ENCODE peak calls at places on chromosomes 16 and 17, in five cellular contexts. V is Peyer's patch, Z is uterus, O is IMR-90, S is NB4. K is an unnamed sample.

GRCh38 chr17:41026668-41027471 is at the start of gene KRTAP1-5:
- DNase-seq in V (no peak), Z (no peak), O (peak), S (no peak), K (no peak)

GRCh38 chr16:3954411-3954921 is 74.0 kb upstream of the CREBBP start:
- DNase-seq in V (no peak), Z (no peak), O (peak), S (peak), K (no peak)

GRCh38 chr17:41796066-41796895 is 9.8 kb upstream of the JUP start:
- DNase-seq in V (no peak), Z (no peak), O (no peak), S (peak), K (no peak)

GRCh38 chr16:66899945-66900688 is 18.6 kb downstream of the CDH16 start:
- DNase-seq in V (peak), Z (peak), O (peak), S (peak), K (peak)

GRCh38 chr16:48194828-48195566 is 39.2 kb upstream of the ABCC12 start:
- DNase-seq in V (no peak), Z (no peak), O (peak), S (no peak), K (no peak)

GRCh38 chr17:19753661-19754463 is 5.8 kb upstream of the ALDH3A1 start:
- DNase-seq in V (no peak), Z (no peak), O (no peak), S (no peak), K (peak)

GRCh38 chr16:78230832-78231231 is 131.4 kb downstream of the WWOX start:
- DNase-seq in V (no peak), Z (no peak), O (peak), S (no peak), K (no peak)

GRCh38 chr17:36931697-36932382 is 5.4 kb upstream of the LHX1 start:
- DNase-seq in V (no peak), Z (no peak), O (no peak), S (no peak), K (no peak)

GRCh38 chr17:44204453-44204882 is 4.8 kb upstream of the ATXN7L3 start:
- DNase-seq in V (no peak), Z (no peak), O (peak), S (peak), K (no peak)

DNA sequence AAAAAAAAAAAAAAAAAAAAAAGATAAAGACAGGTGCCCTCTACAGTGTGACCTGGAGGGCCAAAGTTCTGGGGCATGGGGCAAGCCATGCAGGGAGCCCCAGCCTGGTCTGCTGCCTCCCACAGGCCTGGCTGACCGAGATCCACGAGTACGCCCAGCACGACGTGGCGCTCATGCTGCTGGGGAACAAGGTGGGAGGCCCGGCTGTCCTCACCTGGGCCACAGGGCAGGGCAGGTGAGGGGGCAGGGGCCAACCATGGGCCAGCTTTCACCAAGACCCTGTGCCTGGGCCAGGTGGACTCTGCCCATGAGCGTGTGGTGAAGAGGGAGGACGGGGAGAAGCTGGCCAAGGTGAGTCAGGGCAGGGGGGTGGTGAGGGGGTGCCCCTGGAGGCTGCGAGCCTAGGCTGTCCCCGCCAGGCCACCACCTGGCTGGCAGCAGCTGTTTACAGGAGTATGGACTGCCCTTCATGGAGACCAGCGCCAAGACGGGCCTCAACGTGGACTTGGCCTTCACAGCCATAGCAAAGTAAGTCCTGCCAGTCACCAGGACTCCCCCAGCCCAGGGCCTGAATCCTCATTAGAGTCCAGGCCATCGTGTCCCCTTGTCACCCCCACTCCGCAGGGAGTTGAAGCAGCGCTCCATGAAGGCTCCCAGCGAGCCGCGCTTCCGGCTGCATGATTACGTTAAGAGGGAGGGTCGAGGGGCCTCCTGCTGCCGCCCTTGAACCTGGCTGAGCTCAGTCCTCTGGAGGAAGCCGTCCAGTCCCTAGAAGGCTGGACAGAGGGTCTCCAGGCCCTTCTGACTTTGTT is 2.7 kb upstream of the TRAF7 start:
- DNase-seq in V (no peak), Z (no peak), O (no peak), S (peak), K (no peak)
- TF ChIP-seq POLR2A in V (no peak), Z (no peak), O (peak), S (no peak), K (peak)

GRCh38 chr17:47946929-47947397 is 5.6 kb downstream of the PNPO start:
- DNase-seq in V (peak), Z (peak), O (peak), S (peak), K (peak)
- TF ChIP-seq POLR2A in V (peak), Z (no peak), O (no peak), S (no peak), K (no peak)

GRCh38 chr17:6078370-6078950 is 8.3 kb downstream of the WSCD1 start:
- DNase-seq in V (no peak), Z (no peak), O (no peak), S (no peak), K (no peak)
- TF ChIP-seq POLR2A in V (no peak), Z (no peak), O (no peak), S (no peak), K (no peak)

DNA sequence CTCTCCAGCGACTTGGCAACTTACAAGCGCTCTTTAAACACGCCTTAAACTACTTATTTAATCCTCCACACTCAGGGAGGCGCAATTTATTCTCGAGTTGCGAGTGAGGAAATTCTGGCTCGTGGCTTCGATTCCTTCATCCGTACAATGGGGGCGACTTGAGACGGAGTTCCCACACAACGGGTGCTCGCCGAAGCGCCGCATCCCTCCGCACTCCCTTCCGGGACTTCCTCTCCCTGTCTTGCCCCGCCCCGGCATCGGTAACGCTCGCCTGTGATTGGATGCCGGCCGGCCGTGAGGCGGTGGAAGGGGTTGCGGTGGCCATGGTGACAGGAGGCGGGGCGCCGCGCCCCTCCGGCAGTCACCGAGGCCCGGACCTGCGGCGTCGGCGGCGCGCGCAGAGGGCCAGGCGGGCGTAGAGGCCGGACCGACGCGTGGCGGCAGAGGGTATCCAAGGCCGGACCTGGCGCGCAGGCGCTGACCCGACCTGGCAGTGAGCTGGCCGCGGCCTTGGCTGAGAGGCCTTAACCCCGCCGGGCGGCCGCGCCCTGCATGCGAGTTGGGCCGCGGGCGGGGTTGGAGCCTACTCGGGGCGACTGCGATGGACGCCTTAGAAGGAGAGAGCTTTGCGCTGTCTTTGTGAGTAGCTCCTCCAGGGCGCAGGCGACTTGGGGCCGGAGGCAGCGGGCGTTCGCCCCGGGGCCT is at the start of gene ARL2BP:
- DNase-seq in V (peak), Z (peak), O (peak), S (peak), K (peak)
- TF ChIP-seq POLR2A in V (peak), Z (peak), O (peak), S (peak), K (peak)

GRCh38 chr17:81346090-81346907 is 49.0 kb upstream of the BAHCC1 start:
- DNase-seq in V (peak), Z (peak), O (peak), S (peak), K (peak)
- TF ChIP-seq POLR2A in V (peak), Z (peak), O (peak), S (peak), K (peak)

DNA sequence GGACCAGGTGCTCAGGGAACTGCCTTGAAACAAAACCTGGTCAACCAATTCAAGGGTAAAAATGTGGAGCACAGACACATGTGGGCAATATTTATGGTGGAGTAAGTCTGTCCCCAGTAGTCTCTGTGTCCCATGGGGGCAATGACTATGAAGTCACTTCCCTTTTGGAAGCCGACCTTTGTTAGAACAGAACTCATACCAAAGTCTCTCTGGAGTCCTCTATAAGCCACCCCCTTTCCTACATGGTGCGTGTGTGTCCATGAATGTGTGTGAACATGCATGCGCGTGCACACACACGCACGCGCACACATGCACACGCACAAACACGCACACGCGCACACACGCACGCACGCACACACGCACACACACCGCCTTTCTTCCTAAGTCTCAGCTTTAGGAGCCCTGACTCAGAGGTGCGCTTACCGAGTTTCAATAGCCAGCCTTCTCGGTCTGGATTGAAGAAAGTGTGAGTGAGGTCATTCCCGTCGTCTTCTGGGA is 84.2 kb downstream of the CYTH1 start:
- DNase-seq in V (no peak), Z (no peak), O (no peak), S (peak), K (no peak)
- TF ChIP-seq POLR2A in V (no peak), Z (no peak), O (no peak), S (no peak), K (no peak)

GRCh38 chr16:50741808-50742520 is at the start of gene CYLD:
- DNase-seq in V (peak), Z (peak), O (peak), S (peak), K (peak)
- TF ChIP-seq POLR2A in V (peak), Z (peak), O (no peak), S (peak), K (no peak)

GRCh38 chr17:63835167-63835720 is 7.2 kb downstream of the SMARCD2 start:
- DNase-seq in V (no peak), Z (no peak), O (no peak), S (no peak), K (no peak)
- TF ChIP-seq POLR2A in V (no peak), Z (no peak), O (no peak), S (no peak), K (no peak)

K was measured in H54.